ENCODE peak calls at places on chromosome 2, in nine cellular contexts. T is NB4; B is GM04504; I is neural crest cell; L is HEK293T; P is activated CD4-positive, alpha-beta T cell treated with anti-CD3 and anti-CD28 coated beads for 24 hours; S is LoVo; H is T-helper 17 cell; G is mucosa of descending colon. N is an unnamed sample.

GRCh38 chr2:149767516-149767974 is 180.0 kb upstream of the MMADHC start:
- DNase-seq in S (peak; percentile 61), H (no peak), T (no peak), B (peak; percentile 54), G (no peak), I (no peak), L (no peak), P (no peak), N (no peak)

GRCh38 chr2:230916218-230916617 is 8.8 kb downstream of the GPR55 start:
- DNase-seq in L (no peak), H (no peak), G (no peak), I (no peak), P (no peak), T (no peak), B (no peak), S (no peak), N (no peak)

GRCh38 chr2:88843061-88843460 is 151.6 kb downstream of the RPIA start:
- DNase-seq in P (no peak), I (no peak), S (no peak), G (no peak), H (no peak), T (no peak), L (no peak), B (no peak), N (no peak)

GRCh38 chr2:43179947-43180346 is 46.5 kb downstream of the ZFP36L2 start:
- DNase-seq in P (no peak), H (no peak), I (no peak), G (no peak), S (no peak), B (no peak), T (no peak), L (no peak), N (no peak)

GRCh38 chr2:221601376-221601775 is 29.3 kb upstream of the EPHA4 start:
- DNase-seq in S (no peak), B (no peak), I (no peak), G (no peak), H (no peak), P (no peak), L (no peak), T (no peak), N (no peak)

GRCh38 chr2:74881626-74882298 is 47.8 kb downstream of the HK2 start:
- DNase-seq in S (no peak), B (no peak), H (no peak), G (no peak), T (no peak), I (no peak), P (no peak), L (no peak), N (no peak)

GRCh38 chr2:138842341-138842740 is 62.2 kb upstream of the NXPH2 start:
- DNase-seq in L (no peak), S (no peak), P (no peak), I (no peak), H (no peak), T (no peak), B (no peak), G (no peak), N (no peak)

GRCh38 chr2:110807520-110807919 is 75.1 kb downstream of the ACOXL start:
- DNase-seq in L (no peak), H (no peak), G (no peak), B (peak; percentile 11), T (no peak), P (no peak), I (no peak), S (no peak), N (no peak)

GRCh38 chr2:26534865-26535662 is 57.1 kb upstream of the OTOF start:
- DNase-seq in I (no peak), B (no peak), H (no peak), L (no peak), T (no peak), S (no peak), P (no peak), G (no peak), N (no peak)

GRCh38 chr2:176056411-176056810 is 27.4 kb downstream of the EVX2 start:
- DNase-seq in L (no peak), S (no peak), G (no peak), H (no peak), P (no peak), T (no peak), B (no peak), I (no peak), N (no peak)

GRCh38 chr2:44102790-44103642 is 65.7 kb upstream of the PPM1B start:
- DNase-seq in G (no peak), B (no peak), T (peak; percentile 36), S (no peak), I (no peak), P (no peak), H (no peak), L (no peak), N (no peak)

GRCh38 chr2:173205375-173205774 is 129.7 kb downstream of the MAP3K20 start:
- DNase-seq in L (no peak), S (no peak), I (no peak), H (no peak), T (no peak), G (no peak), P (no peak), B (peak; percentile 58), N (no peak)

GRCh38 chr2:17918789-17919188 is 40.3 kb downstream of the KCNS3 start:
- DNase-seq in P (no peak), H (no peak), S (no peak), L (no peak), I (no peak), T (no peak), B (no peak), G (no peak), N (no peak)

GRCh38 chr2:55837073-55837472 is 86.5 kb downstream of the EFEMP1 start:
- DNase-seq in P (no peak), S (no peak), H (no peak), T (no peak), G (no peak), B (no peak), I (no peak), L (no peak), N (no peak)

N was measured in type B pancreatic cell.